ENCODE peak calls at places on chromosome 21, in ten cellular contexts. W is BE2C, J is thoracic aorta, S is heart right ventricle, V is body of pancreas, A is left lung, Q is PC-3, X is psoas muscle, Z is left ventricle myocardium inferior, P is heart left ventricle. F is an unnamed sample. For H3K27me3, the result is how much of the 10 kb centered on the place peaks cover.

GRCh38 chr21:46500224-46500861 is 41.7 kb downstream of the DIP2A start:
- DNase-seq in V (no peak), S (no peak), A (no peak), P (no peak), Q (peak), W (no peak), Z (no peak), J (no peak), X (no peak), F (no peak)

GRCh38 chr21:46605759-46606426 is 1.0 kb upstream of the S100B start:
- DNase-seq in S (peak), A (no peak), W (no peak), X (peak), J (no peak), V (peak), P (peak), Z (peak), Q (no peak), F (no peak)

GRCh38 chr21:46255166-46255565 is 26.6 kb upstream of the LSS start:
- DNase-seq in P (no peak), J (no peak), S (no peak), V (no peak), X (no peak), A (no peak), Q (no peak), W (no peak), Z (no peak), F (no peak)

GRCh38 chr21:38825269-38825668 is 19.5 kb downstream of the ETS2 start:
- DNase-seq in P (no peak), S (no peak), W (no peak), A (no peak), Q (no peak), J (no peak), X (no peak), Z (no peak), V (no peak), F (no peak)

GRCh38 chr21:20311388-20311787 is 686.8 kb upstream of the NCAM2 start:
- DNase-seq in Q (peak), A (no peak), X (no peak), S (no peak), J (no peak), P (no peak), Z (no peak), V (no peak), W (no peak), F (no peak)

GRCh38 chr21:42678618-42679295 is 25.3 kb downstream of the PDE9A start:
- DNase-seq in X (peak), J (no peak), P (no peak), W (no peak), Q (no peak), S (no peak), A (peak), Z (no peak), V (no peak), F (no peak)

GRCh38 chr21:39314155-39315027 is 959 bp upstream of the BRWD1 start:
- DNase-seq in W (peak), P (peak), J (no peak), Q (peak), Z (peak), X (peak), S (peak), V (peak), A (no peak), F (peak)

GRCh38 chr21:28543975-28544374 is 448.7 kb downstream of the LTN1 start:
- DNase-seq in W (no peak), Z (no peak), X (no peak), J (no peak), Q (no peak), P (no peak), S (no peak), A (no peak), V (no peak), F (no peak)

GRCh38 chr21:37562920-37563640 is 196.5 kb downstream of the DYRK1A start:
- DNase-seq in S (peak), J (no peak), P (no peak), Z (no peak), V (peak), W (peak), A (no peak), X (peak), Q (no peak), F (peak)

GRCh38 chr21:26964379-26964778 is 2.5 kb downstream of the ADAMTS5 start:
- DNase-seq in V (peak), W (no peak), A (peak), J (no peak), S (peak), X (peak), Z (peak), Q (no peak), P (peak), F (peak)

GRCh38 chr21:26845066-26845749 is at the start of gene ADAMTS1:
- DNase-seq in W (peak), V (peak), Z (peak), Q (peak), P (peak), J (peak), A (peak), S (peak), X (peak), F (peak)

GRCh38 chr21:36419996-36420395 is 34.8 kb downstream of the CHAF1B start:
- DNase-seq in Q (peak), V (peak), S (peak), X (peak), W (peak), J (peak), P (peak), Z (peak), A (no peak), F (peak)

GRCh38 chr21:29271927-29272333 is 26.8 kb upstream of the BACH1 start:
- DNase-seq in X (no peak), V (no peak), Q (no peak), J (no peak), P (no peak), S (no peak), Z (no peak), W (no peak), A (no peak), F (no peak)

GRCh38 chr21:38806942-38807284 is 1.2 kb downstream of the ETS2 start:
- DNase-seq in Q (peak), S (no peak), V (no peak), J (no peak), A (no peak), X (no peak), W (no peak), Z (no peak), P (no peak), F (no peak)

GRCh38 chr21:37168666-37169065 is 95.6 kb downstream of the TTC3 start:
- DNase-seq in J (no peak), Z (no peak), Q (no peak), W (no peak), V (no peak), X (peak), S (no peak), A (no peak), P (no peak), F (no peak)

GRCh38 chr21:36297938-36298572 is 21.9 kb upstream of the MORC3 start:
- DNase-seq in P (peak), Q (peak), Z (no peak), X (peak), S (peak), W (no peak), V (peak), J (no peak), A (peak), F (peak)

GRCh38 chr21:28177008-28177603 is 815.6 kb downstream of the LTN1 start:
- DNase-seq in Z (no peak), J (no peak), W (no peak), X (no peak), A (no peak), S (no peak), P (no peak), V (no peak), Q (no peak), F (no peak)

GRCh38 chr21:20334585-20334984 is 663.6 kb upstream of the NCAM2 start:
- DNase-seq in S (no peak), A (no peak), P (no peak), V (no peak), Z (no peak), X (no peak), J (no peak), W (no peak), Q (no peak), F (no peak)

GRCh38 chr21:46014828-46015227 is 33.3 kb downstream of the COL6A1 start:
- DNase-seq in A (no peak), J (no peak), W (no peak), V (no peak), S (no peak), Q (no peak), P (no peak), X (no peak), Z (no peak), F (no peak)

GRCh38 chr21:34198232-34199120 is 125.1 kb downstream of the MRPS6 start:
- DNase-seq in W (no peak), Z (no peak), X (no peak), P (no peak), V (no peak), Q (no peak), S (no peak), J (no peak), A (no peak), F (no peak)

GRCh38 chr21:39164523-39164922 is 18.7 kb downstream of the PSMG1 start:
- DNase-seq in V (no peak), A (no peak), S (no peak), J (no peak), X (no peak), W (no peak), Q (no peak), P (no peak), Z (no peak), F (no peak)

GRCh38 chr21:43188712-43189151 is 19.9 kb downstream of the CRYAA start:
- DNase-seq in Z (no peak), J (no peak), Q (no peak), X (peak), W (no peak), A (no peak), S (no peak), P (peak), V (peak), F (peak)

GRCh38 chr21:43369124-43369523 is 57.8 kb downstream of the SIK1 start:
- DNase-seq in S (no peak), Q (peak), Z (no peak), X (peak), P (no peak), J (no peak), A (peak), W (peak), V (no peak), F (no peak)

GRCh38 chr21:36661511-36662309 is 37.2 kb upstream of the SIM2 start:
- DNase-seq in V (no peak), S (peak), Q (peak), A (no peak), W (peak), J (no peak), P (no peak), Z (no peak), X (no peak), F (no peak)

GRCh38 chr21:29360799-29361765 is 62.4 kb downstream of the BACH1 start:
- DNase-seq in X (no peak), W (no peak), Q (peak), Z (no peak), P (no peak), S (no peak), J (no peak), A (no peak), V (peak), F (no peak)

GRCh38 chr21:38083534-38083933 is 167.3 kb upstream of the KCNJ6 start:
- DNase-seq in P (no peak), W (no peak), V (no peak), A (no peak), X (no peak), S (no peak), Q (no peak), Z (no peak), J (no peak), F (no peak)

GRCh38 chr21:27419153-27419552 is 452.3 kb upstream of the ADAMTS5 start:
- DNase-seq in X (no peak), V (no peak), Q (no peak), A (no peak), S (no peak), J (no peak), Z (no peak), W (no peak), P (no peak), F (no peak)

GRCh38 chr21:37532868-37533780 is 166.6 kb downstream of the DYRK1A start:
- DNase-seq in S (no peak), Q (peak), J (no peak), Z (no peak), V (peak), W (peak), A (peak), X (no peak), P (no peak), F (no peak)

GRCh38 chr21:46426313-46427046 is 32.2 kb upstream of the DIP2A start:
- DNase-seq in V (no peak), A (no peak), S (no peak), Z (no peak), X (peak), P (no peak), W (no peak), J (no peak), Q (no peak), F (no peak)

GRCh38 chr21:40422851-40423635 is 423.9 kb downstream of the DSCAM start:
- DNase-seq in J (no peak), Z (no peak), S (no peak), Q (no peak), W (peak), X (no peak), V (no peak), A (no peak), P (no peak), F (no peak)

GRCh38 chr21:45994738-45995685 is 13.4 kb downstream of the COL6A1 start:
- DNase-seq in P (peak), S (peak), Z (peak), A (peak), W (no peak), Q (no peak), V (peak), J (no peak), X (peak), F (peak)

GRCh38 chr21:26846036-26846931 is 1.1 kb upstream of the ADAMTS1 start:
- DNase-seq in S (peak), A (peak), Q (peak), P (peak), J (peak), W (peak), X (peak), Z (peak), V (peak), F (peak)

GRCh38 chr21:18877932-18878331 is 474.3 kb upstream of the TMPRSS15 start:
- DNase-seq in V (no peak), X (no peak), S (no peak), W (no peak), J (no peak), A (no peak), Q (no peak), Z (no peak), P (no peak), F (no peak)

GRCh38 chr21:36790616-36791015 is 91.7 kb downstream of the SIM2 start:
- DNase-seq in V (no peak), Q (no peak), A (no peak), P (no peak), J (no peak), S (no peak), W (no peak), X (no peak), Z (no peak), F (no peak)

GRCh38 chr21:25449950-25450349 is 157.3 kb downstream of the MRPL39 start:
- DNase-seq in S (no peak), Q (no peak), X (peak), W (no peak), A (no peak), J (no peak), V (no peak), P (no peak), Z (no peak), F (no peak)
- H3K27me3 ChIP-seq in S (under half), Q (under half), X (under half), W (under half), A (under half), J (under half), V (under half), P (under half), Z (under half), F (under half)

GRCh38 chr21:31684918-31685317 is 25.4 kb downstream of the SOD1 start:
- DNase-seq in Z (no peak), S (no peak), Q (no peak), V (no peak), W (no peak), X (no peak), A (no peak), J (no peak), P (no peak), F (no peak)

GRCh38 chr21:31686272-31686913 is 26.9 kb downstream of the SOD1 start:
- DNase-seq in A (no peak), Q (no peak), J (no peak), V (no peak), P (no peak), W (no peak), S (no peak), X (no peak), Z (no peak), F (no peak)

GRCh38 chr21:31682625-31683024 is 23.1 kb downstream of the SOD1 start:
- DNase-seq in X (no peak), S (no peak), W (no peak), P (no peak), Z (no peak), V (no peak), J (no peak), A (no peak), Q (no peak), F (no peak)

GRCh38 chr21:31687108-31687507 is 27.6 kb downstream of the SOD1 start:
- DNase-seq in Z (no peak), W (no peak), A (no peak), S (no peak), P (no peak), V (no peak), X (no peak), J (no peak), Q (no peak), F (no peak)

GRCh38 chr21:31683029-31683428 is 23.5 kb downstream of the SOD1 start:
- DNase-seq in P (no peak), A (no peak), W (no peak), J (no peak), X (no peak), S (no peak), V (no peak), Z (no peak), Q (peak), F (no peak)
- TF ChIP-seq CTCF in P (no peak), A (no peak), W (peak), J (no peak), X (peak), S (no peak), V (no peak), Z (no peak), Q (peak), F (no peak)

GRCh38 chr21:44723177-44724131 is 12.1 kb upstream of the TSPEAR start:
- DNase-seq in Z (no peak), J (no peak), A (no peak), W (no peak), X (no peak), Q (no peak), V (no peak), S (no peak), P (no peak), F (no peak)

GRCh38 chr21:44724926-44725325 is 13.6 kb upstream of the TSPEAR start:
- DNase-seq in W (no peak), V (no peak), S (no peak), Z (no peak), X (no peak), Q (no peak), J (no peak), A (no peak), P (no peak), F (no peak)

GRCh38 chr21:44722701-44723100 is 11.3 kb upstream of the TSPEAR start:
- DNase-seq in P (no peak), A (no peak), S (no peak), X (no peak), W (no peak), V (no peak), Z (no peak), J (no peak), Q (no peak), F (no peak)

GRCh38 chr21:44726803-44727202 is 15.4 kb upstream of the TSPEAR start:
- DNase-seq in X (no peak), W (no peak), V (no peak), Z (no peak), A (no peak), S (no peak), P (no peak), Q (no peak), J (no peak), F (peak)

DNA sequence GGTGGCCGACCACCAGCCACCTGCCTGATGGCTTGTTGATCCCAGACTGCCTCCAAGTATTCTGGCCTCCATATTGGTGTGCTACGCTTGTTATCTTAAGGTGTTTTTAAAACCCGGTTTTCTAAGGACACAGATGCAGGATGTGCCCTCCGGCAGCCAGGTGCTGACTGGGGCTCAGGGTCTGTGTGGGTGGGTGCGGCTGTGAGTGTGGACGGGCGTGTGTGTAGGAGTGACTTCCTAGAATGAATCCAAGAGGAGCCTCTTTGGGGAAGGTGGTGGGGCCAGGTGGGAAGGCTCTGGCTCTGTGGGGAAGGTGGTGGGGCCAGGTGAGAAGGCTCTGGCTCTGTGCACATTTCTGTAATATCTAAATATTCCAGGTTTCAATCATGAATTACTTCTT is 12.8 kb upstream of the TSPEAR start:
- DNase-seq in S (no peak), J (no peak), V (no peak), W (no peak), P (no peak), A (no peak), Z (no peak), Q (no peak), X (no peak), F (no peak)
- H3K27me3 ChIP-seq in S (half or more), J (under half), V (under half), W (half or more), P (under half), A (half or more), Z (half or more), Q (under half), X (half or more), F (half or more)

GRCh38 chr21:35210093-35210492 is 161.0 kb upstream of the RUNX1 start:
- DNase-seq in P (no peak), X (no peak), A (no peak), S (no peak), V (no peak), J (no peak), Z (no peak), Q (no peak), W (no peak), F (no peak)

GRCh38 chr21:35208810-35209517 is 159.9 kb upstream of the RUNX1 start:
- DNase-seq in X (no peak), J (no peak), W (no peak), Q (no peak), Z (no peak), V (no peak), P (peak), A (no peak), S (no peak), F (no peak)

GRCh38 chr21:35215870-35216269 is 166.8 kb upstream of the RUNX1 start:
- DNase-seq in P (no peak), V (no peak), X (no peak), J (no peak), Q (no peak), Z (no peak), A (no peak), W (no peak), S (no peak), F (no peak)

GRCh38 chr21:35211767-35212166 is 162.7 kb upstream of the RUNX1 start:
- DNase-seq in A (no peak), W (no peak), P (no peak), Q (no peak), X (no peak), J (no peak), V (no peak), Z (no peak), S (no peak), F (no peak)

DNA sequence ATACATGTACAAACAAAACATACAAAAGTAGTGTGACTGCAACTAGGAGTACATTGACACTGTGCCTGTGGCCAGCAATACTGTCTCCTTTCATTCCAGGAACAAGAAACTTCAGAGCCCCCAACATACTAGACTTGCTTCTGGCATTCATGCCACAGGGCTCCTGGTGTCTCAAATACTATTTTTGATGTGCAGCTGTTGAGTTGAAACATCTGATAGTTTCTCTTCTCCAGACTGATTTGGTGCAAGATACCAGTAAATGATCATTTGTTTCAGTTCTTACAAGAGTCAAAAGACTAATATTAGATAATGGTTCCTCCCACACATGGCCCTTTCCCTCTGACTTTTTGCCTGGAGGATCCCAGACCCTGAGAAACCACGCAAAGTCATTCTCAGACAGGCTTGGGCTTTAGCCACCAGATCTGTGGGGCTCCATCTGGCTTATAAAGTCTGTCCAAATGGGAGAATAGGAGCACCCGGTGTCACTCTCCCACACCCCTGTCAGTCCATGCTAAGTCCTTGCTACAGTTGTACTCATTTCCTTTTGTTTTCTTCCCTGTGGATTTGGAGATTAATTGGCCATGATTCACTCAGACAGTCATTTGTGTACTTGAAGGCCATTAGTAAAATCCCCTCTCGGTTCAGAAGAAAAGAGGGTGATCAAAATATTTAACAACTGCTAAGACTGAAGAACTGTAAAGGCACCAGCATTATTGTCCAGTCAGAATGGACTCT is 163.5 kb upstream of the RUNX1 start:
- DNase-seq in J (no peak), X (no peak), A (no peak), Z (no peak), V (no peak), W (no peak), P (peak), S (peak), Q (peak), F (no peak)
- TF ChIP-seq CTCF in J (no peak), X (no peak), A (no peak), Z (no peak), V (no peak), W (no peak), P (no peak), S (no peak), Q (no peak), F (no peak)

DNA sequence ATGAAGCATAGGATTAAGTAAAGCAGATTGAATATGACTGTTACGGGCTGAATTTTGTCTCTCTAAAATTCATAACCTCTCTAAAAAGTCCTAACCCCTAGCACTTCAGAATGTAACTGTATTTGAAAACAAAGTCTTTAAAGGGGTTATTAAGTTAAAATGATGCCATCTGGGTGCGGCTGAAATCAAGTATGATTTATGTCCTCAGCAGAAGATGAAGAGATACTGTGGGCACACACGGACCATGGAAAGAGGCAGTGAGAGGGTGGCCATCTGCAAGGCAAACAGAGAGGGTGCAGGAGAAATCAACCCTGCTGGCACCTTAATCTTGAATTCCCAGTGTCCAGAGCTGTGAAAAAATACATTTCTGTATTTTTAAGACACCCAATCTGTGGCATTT is 3.8 kb upstream of the USP25 start:
- DNase-seq in X (no peak), Q (no peak), J (no peak), Z (no peak), V (no peak), W (no peak), S (no peak), A (no peak), P (no peak), F (no peak)
- H3K27me3 ChIP-seq in X (under half), Q (under half), J (under half), Z (under half), V (under half), W (under half), S (under half), A (under half), P (under half), F (under half)